ENCODE peak calls at places on chromosomes 3 and 15, in seven cellular contexts. One of them, this sample, is unnamed. For H3K27me3 and H3K36me3, the result is how much of the 10 kb centered on the place peaks cover.

GRCh38 chr3:72848703-72849081 is 447 bp upstream of the SHQ1 start:
- DNase-seq in right lobe of liver: no peak
- DNase-seq in HCT116: no peak
- DNase-seq in adipocyte: no peak
- DNase-seq in psoas muscle: no peak
- DNase-seq in naive thymus-derived CD4-positive, alpha-beta T cell: no peak
- DNase-seq in BJ: no peak
- DNase-seq in this sample: no peak

GRCh38 chr3:189262746-189263145 is 91.0 kb downstream of the TPRG1 start:
- DNase-seq in right lobe of liver: peak
- DNase-seq in HCT116: no peak
- DNase-seq in adipocyte: no peak
- DNase-seq in psoas muscle: peak
- DNase-seq in naive thymus-derived CD4-positive, alpha-beta T cell: no peak
- DNase-seq in BJ: no peak
- DNase-seq in this sample: no peak

GRCh38 chr3:68996356-68996995 is 17.0 kb downstream of the EOGT start:
- DNase-seq in right lobe of liver: no peak
- DNase-seq in HCT116: no peak
- DNase-seq in adipocyte: no peak
- DNase-seq in psoas muscle: no peak
- DNase-seq in naive thymus-derived CD4-positive, alpha-beta T cell: no peak
- DNase-seq in BJ: no peak
- DNase-seq in this sample: no peak

GRCh38 chr15:23073890-23074631 is 34.7 kb upstream of the TUBGCP5 start:
- DNase-seq in right lobe of liver: peak
- DNase-seq in HCT116: no peak
- DNase-seq in adipocyte: no peak
- DNase-seq in psoas muscle: no peak
- DNase-seq in naive thymus-derived CD4-positive, alpha-beta T cell: no peak
- DNase-seq in BJ: no peak
- DNase-seq in this sample: peak

GRCh38 chr15:68252925-68253534 is 23.5 kb upstream of the CLN6 start:
- DNase-seq in right lobe of liver: no peak
- DNase-seq in HCT116: peak
- DNase-seq in adipocyte: peak
- DNase-seq in psoas muscle: no peak
- DNase-seq in naive thymus-derived CD4-positive, alpha-beta T cell: peak
- DNase-seq in BJ: no peak
- DNase-seq in this sample: no peak

GRCh38 chr15:77909131-77909940 is 168.2 kb downstream of the TBC1D2B start:
- DNase-seq in right lobe of liver: no peak
- DNase-seq in HCT116: no peak
- DNase-seq in adipocyte: no peak
- DNase-seq in psoas muscle: peak
- DNase-seq in naive thymus-derived CD4-positive, alpha-beta T cell: no peak
- DNase-seq in BJ: no peak
- DNase-seq in this sample: peak

GRCh38 chr15:71231678-71232224 is 116.5 kb downstream of the THSD4 start:
- DNase-seq in right lobe of liver: no peak
- DNase-seq in HCT116: no peak
- DNase-seq in adipocyte: no peak
- DNase-seq in psoas muscle: no peak
- DNase-seq in naive thymus-derived CD4-positive, alpha-beta T cell: no peak
- DNase-seq in BJ: no peak
- DNase-seq in this sample: no peak

GRCh38 chr15:46088486-46089437 is 453.9 kb downstream of the SQOR start:
- DNase-seq in right lobe of liver: no peak
- DNase-seq in HCT116: no peak
- DNase-seq in adipocyte: no peak
- DNase-seq in psoas muscle: no peak
- DNase-seq in naive thymus-derived CD4-positive, alpha-beta T cell: no peak
- DNase-seq in BJ: no peak
- DNase-seq in this sample: no peak

GRCh38 chr15:67359431-67360082 is 105.0 kb downstream of the IQCH start:
- DNase-seq in right lobe of liver: peak
- DNase-seq in HCT116: no peak
- DNase-seq in adipocyte: no peak
- DNase-seq in psoas muscle: no peak
- DNase-seq in naive thymus-derived CD4-positive, alpha-beta T cell: no peak
- DNase-seq in BJ: no peak
- DNase-seq in this sample: no peak

GRCh38 chr15:85582076-85582718 is 201.8 kb downstream of the AKAP13 start:
- DNase-seq in right lobe of liver: no peak
- DNase-seq in HCT116: no peak
- DNase-seq in adipocyte: no peak
- DNase-seq in psoas muscle: no peak
- DNase-seq in naive thymus-derived CD4-positive, alpha-beta T cell: peak
- DNase-seq in BJ: no peak
- DNase-seq in this sample: peak

GRCh38 chr15:26767169-26767670 is 5.6 kb downstream of the GABRB3 start:
- DNase-seq in right lobe of liver: no peak
- DNase-seq in HCT116: no peak
- DNase-seq in adipocyte: no peak
- DNase-seq in psoas muscle: no peak
- DNase-seq in naive thymus-derived CD4-positive, alpha-beta T cell: no peak
- DNase-seq in BJ: no peak
- DNase-seq in this sample: no peak

GRCh38 chr3:123547881-123548534 is 36.8 kb downstream of the HACD2 start:
- DNase-seq in right lobe of liver: no peak
- DNase-seq in HCT116: no peak
- DNase-seq in adipocyte: no peak
- DNase-seq in psoas muscle: no peak
- DNase-seq in naive thymus-derived CD4-positive, alpha-beta T cell: no peak
- DNase-seq in BJ: no peak
- DNase-seq in this sample: no peak

GRCh38 chr3:134346744-134347143 is 27.5 kb downstream of the AMOTL2 start:
- DNase-seq in right lobe of liver: no peak
- DNase-seq in HCT116: no peak
- DNase-seq in adipocyte: no peak
- DNase-seq in psoas muscle: no peak
- DNase-seq in naive thymus-derived CD4-positive, alpha-beta T cell: no peak
- DNase-seq in BJ: no peak
- DNase-seq in this sample: no peak

GRCh38 chr3:187811580-187812250 is 66.4 kb upstream of the BCL6 start:
- DNase-seq in right lobe of liver: no peak
- DNase-seq in HCT116: no peak
- DNase-seq in adipocyte: peak
- DNase-seq in psoas muscle: no peak
- DNase-seq in naive thymus-derived CD4-positive, alpha-beta T cell: no peak
- DNase-seq in BJ: peak
- DNase-seq in this sample: no peak

GRCh38 chr3:75338342-75338741 is 325.8 kb upstream of the FRG2C start:
- DNase-seq in right lobe of liver: no peak
- DNase-seq in HCT116: no peak
- DNase-seq in adipocyte: no peak
- DNase-seq in psoas muscle: no peak
- DNase-seq in naive thymus-derived CD4-positive, alpha-beta T cell: no peak
- DNase-seq in BJ: no peak
- DNase-seq in this sample: no peak

GRCh38 chr3:15520185-15520584 is 1.3 kb downstream of the COLQ start:
- DNase-seq in right lobe of liver: no peak
- DNase-seq in HCT116: no peak
- DNase-seq in adipocyte: no peak
- DNase-seq in psoas muscle: peak
- DNase-seq in naive thymus-derived CD4-positive, alpha-beta T cell: no peak
- DNase-seq in BJ: no peak
- DNase-seq in this sample: no peak

GRCh38 chr15:99433026-99433756 is 132.6 kb upstream of the MEF2A start:
- DNase-seq in right lobe of liver: no peak
- DNase-seq in HCT116: no peak
- DNase-seq in adipocyte: no peak
- DNase-seq in psoas muscle: peak
- DNase-seq in naive thymus-derived CD4-positive, alpha-beta T cell: no peak
- DNase-seq in BJ: no peak
- DNase-seq in this sample: peak

GRCh38 chr3:67357610-67358458 is 296.6 kb downstream of the SUCLG2 start:
- DNase-seq in right lobe of liver: no peak
- DNase-seq in HCT116: peak
- DNase-seq in adipocyte: peak
- DNase-seq in psoas muscle: no peak
- DNase-seq in naive thymus-derived CD4-positive, alpha-beta T cell: no peak
- DNase-seq in BJ: no peak
- DNase-seq in this sample: no peak

GRCh38 chr3:95971573-95971972 is 842.8 kb upstream of the EPHA6 start:
- DNase-seq in right lobe of liver: no peak
- DNase-seq in HCT116: no peak
- DNase-seq in adipocyte: peak
- DNase-seq in psoas muscle: no peak
- DNase-seq in naive thymus-derived CD4-positive, alpha-beta T cell: no peak
- DNase-seq in BJ: no peak
- DNase-seq in this sample: no peak

GRCh38 chr3:128167973-128168674 is 14.8 kb downstream of the EEFSEC start:
- DNase-seq in right lobe of liver: peak
- DNase-seq in HCT116: no peak
- DNase-seq in adipocyte: peak
- DNase-seq in psoas muscle: no peak
- DNase-seq in naive thymus-derived CD4-positive, alpha-beta T cell: no peak
- DNase-seq in BJ: no peak
- DNase-seq in this sample: no peak

GRCh38 chr3:32284443-32284842 is 46.0 kb downstream of the CMTM8 start:
- DNase-seq in right lobe of liver: no peak
- DNase-seq in HCT116: no peak
- DNase-seq in adipocyte: no peak
- DNase-seq in psoas muscle: no peak
- DNase-seq in naive thymus-derived CD4-positive, alpha-beta T cell: no peak
- DNase-seq in BJ: no peak
- DNase-seq in this sample: no peak

GRCh38 chr3:52769786-52770445 is 824 bp downstream of the NEK4 start:
- DNase-seq in right lobe of liver: no peak
- DNase-seq in HCT116: no peak
- DNase-seq in adipocyte: peak
- DNase-seq in psoas muscle: no peak
- DNase-seq in naive thymus-derived CD4-positive, alpha-beta T cell: no peak
- DNase-seq in BJ: no peak
- DNase-seq in this sample: peak

GRCh38 chr15:40096094-40096876 is 12.4 kb downstream of the BMF start:
- DNase-seq in right lobe of liver: no peak
- DNase-seq in HCT116: no peak
- DNase-seq in adipocyte: peak
- DNase-seq in psoas muscle: no peak
- DNase-seq in naive thymus-derived CD4-positive, alpha-beta T cell: no peak
- DNase-seq in BJ: no peak
- DNase-seq in this sample: no peak

DNA sequence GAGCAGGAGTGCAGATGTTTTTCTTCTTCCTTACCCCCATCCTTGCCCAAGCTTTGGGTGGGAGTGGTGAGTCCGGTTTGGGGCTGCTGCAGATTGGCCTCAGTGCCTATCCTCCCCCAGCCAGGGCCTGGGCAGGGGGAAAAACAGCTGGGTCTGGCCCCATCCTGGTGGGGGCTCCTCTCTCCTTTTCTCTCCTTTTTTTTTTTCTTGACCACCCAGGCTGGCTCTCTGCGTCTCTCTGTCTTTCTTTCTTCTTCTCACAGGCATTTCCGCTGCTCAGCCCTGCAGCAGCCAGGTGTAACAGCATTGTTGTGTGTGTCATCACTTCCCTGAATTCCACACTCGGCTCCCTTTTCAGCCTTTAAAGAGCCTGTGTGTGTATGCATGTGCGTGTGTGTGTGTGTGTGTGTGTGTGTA is 2.0 kb downstream of the FOXL2NB start:
- DNase-seq in right lobe of liver: no peak
- DNase-seq in HCT116: no peak
- DNase-seq in adipocyte: no peak
- DNase-seq in psoas muscle: no peak
- DNase-seq in naive thymus-derived CD4-positive, alpha-beta T cell: no peak
- DNase-seq in BJ: no peak
- DNase-seq in this sample: no peak
- H3K27me3 ChIP-seq in right lobe of liver: under half
- H3K27me3 ChIP-seq in HCT116: under half
- H3K27me3 ChIP-seq in adipocyte: half or more
- H3K27me3 ChIP-seq in psoas muscle: half or more
- H3K27me3 ChIP-seq in naive thymus-derived CD4-positive, alpha-beta T cell: under half
- H3K27me3 ChIP-seq in BJ: half or more
- H3K27me3 ChIP-seq in this sample: half or more

DNA sequence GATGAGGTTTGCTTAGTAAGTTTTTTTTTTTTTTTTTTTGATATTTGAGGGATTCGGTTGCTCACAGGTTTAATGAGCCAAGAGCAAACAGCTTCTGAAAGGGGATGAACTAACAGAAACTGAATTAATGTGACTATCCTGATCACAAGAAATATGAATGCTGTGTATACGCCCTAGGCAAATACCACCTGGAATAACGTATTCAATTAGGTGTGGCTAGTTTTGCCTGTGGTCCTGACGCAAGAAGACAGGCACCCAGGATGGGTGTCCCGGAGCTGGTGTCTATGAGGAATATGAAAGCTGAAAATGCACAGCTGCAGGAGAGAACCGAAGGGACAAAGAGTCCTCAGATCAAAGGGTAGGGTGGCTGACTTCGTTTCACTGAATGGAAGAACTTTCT is 14.6 kb downstream of the LSG1 start:
- DNase-seq in right lobe of liver: no peak
- DNase-seq in HCT116: no peak
- DNase-seq in adipocyte: no peak
- DNase-seq in psoas muscle: no peak
- DNase-seq in naive thymus-derived CD4-positive, alpha-beta T cell: no peak
- DNase-seq in BJ: no peak
- DNase-seq in this sample: no peak
- H3K36me3 ChIP-seq in right lobe of liver: under half
- H3K36me3 ChIP-seq in HCT116: under half
- H3K36me3 ChIP-seq in adipocyte: half or more
- H3K36me3 ChIP-seq in psoas muscle: under half
- H3K36me3 ChIP-seq in naive thymus-derived CD4-positive, alpha-beta T cell: under half
- H3K36me3 ChIP-seq in BJ: under half
- H3K36me3 ChIP-seq in this sample: half or more

GRCh38 chr3:50502225-50502583 is 1.2 kb downstream of the CACNA2D2 start:
- DNase-seq in right lobe of liver: no peak
- DNase-seq in HCT116: no peak
- DNase-seq in adipocyte: no peak
- DNase-seq in psoas muscle: no peak
- DNase-seq in naive thymus-derived CD4-positive, alpha-beta T cell: no peak
- DNase-seq in BJ: no peak
- DNase-seq in this sample: no peak

GRCh38 chr3:50504681-50505080 is 1.2 kb upstream of the CACNA2D2 start:
- DNase-seq in right lobe of liver: no peak
- DNase-seq in HCT116: no peak
- DNase-seq in adipocyte: no peak
- DNase-seq in psoas muscle: no peak
- DNase-seq in naive thymus-derived CD4-positive, alpha-beta T cell: no peak
- DNase-seq in BJ: no peak
- DNase-seq in this sample: no peak

GRCh38 chr3:50503947-50504346 is 513 bp upstream of the CACNA2D2 start:
- DNase-seq in right lobe of liver: no peak
- DNase-seq in HCT116: no peak
- DNase-seq in adipocyte: peak
- DNase-seq in psoas muscle: no peak
- DNase-seq in naive thymus-derived CD4-positive, alpha-beta T cell: no peak
- DNase-seq in BJ: no peak
- DNase-seq in this sample: no peak

GRCh38 chr3:50503504-50503903 is at the start of gene CACNA2D2:
- DNase-seq in right lobe of liver: peak
- DNase-seq in HCT116: peak
- DNase-seq in adipocyte: peak
- DNase-seq in psoas muscle: peak
- DNase-seq in naive thymus-derived CD4-positive, alpha-beta T cell: peak
- DNase-seq in BJ: no peak
- DNase-seq in this sample: peak

GRCh38 chr3:50502584-50503423 is 630 bp downstream of the CACNA2D2 start:
- DNase-seq in right lobe of liver: no peak
- DNase-seq in HCT116: no peak
- DNase-seq in adipocyte: peak
- DNase-seq in psoas muscle: no peak
- DNase-seq in naive thymus-derived CD4-positive, alpha-beta T cell: no peak
- DNase-seq in BJ: no peak
- DNase-seq in this sample: peak
- H3K27me3 ChIP-seq in right lobe of liver: under half
- H3K27me3 ChIP-seq in HCT116: under half
- H3K27me3 ChIP-seq in adipocyte: half or more
- H3K27me3 ChIP-seq in psoas muscle: under half
- H3K27me3 ChIP-seq in naive thymus-derived CD4-positive, alpha-beta T cell: under half
- H3K27me3 ChIP-seq in BJ: under half
- H3K27me3 ChIP-seq in this sample: under half

GRCh38 chr3:10273697-10274305 is 18.9 kb downstream of the GHRL start:
- DNase-seq in right lobe of liver: no peak
- DNase-seq in HCT116: no peak
- DNase-seq in adipocyte: no peak
- DNase-seq in psoas muscle: no peak
- DNase-seq in naive thymus-derived CD4-positive, alpha-beta T cell: no peak
- DNase-seq in BJ: no peak
- DNase-seq in this sample: no peak
- H3K36me3 ChIP-seq in right lobe of liver: under half
- H3K36me3 ChIP-seq in HCT116: under half
- H3K36me3 ChIP-seq in adipocyte: half or more
- H3K36me3 ChIP-seq in psoas muscle: under half
- H3K36me3 ChIP-seq in naive thymus-derived CD4-positive, alpha-beta T cell: under half
- H3K36me3 ChIP-seq in BJ: under half
- H3K36me3 ChIP-seq in this sample: half or more